ENCODE peak calls at places on chromosomes 5 and 9, in nine cellular contexts. K is dorsolateral prefrontal cortex, B is osteoblast, U is suprapubic skin, C is Calu3, D is AG09319, R is BE2C, E is foreskin fibroblast, X is fibroblast of pulmonary artery. V is an unnamed sample.

GRCh38 chr5:143771229-143772001 is 40.5 kb upstream of the HMHB1 start:
- DNase-seq in X (no peak), D (no peak), K (no peak), U (no peak), E (no peak), B (no peak), C (no peak), R (no peak), V (no peak)

GRCh38 chr5:139638736-139639618 is 9.2 kb upstream of the CXXC5 start:
- DNase-seq in B (peak; percentile 80), E (no peak), K (no peak), R (peak; percentile 82), C (no peak), U (peak; percentile 56), X (no peak), D (no peak), V (peak; percentile 30)

GRCh38 chr5:115398726-115399125 is 102.3 kb upstream of the CCDC112 start:
- DNase-seq in X (peak; percentile 85), U (no peak), E (peak; percentile 85), C (no peak), K (no peak), R (no peak), D (peak; percentile 74), B (no peak), V (no peak)

GRCh38 chr9:115034801-115035200 is 83.2 kb downstream of the TNC start:
- DNase-seq in E (peak; percentile 52), C (no peak), X (peak; percentile 60), K (no peak), U (no peak), B (peak; percentile 56), D (peak; percentile 70), R (no peak), V (no peak)

GRCh38 chr5:129771058-129771838 is 23.4 kb downstream of the MINAR2 start:
- DNase-seq in B (peak; percentile 48), K (peak; percentile 50), D (no peak), U (no peak), C (peak; percentile 81), X (peak; percentile 69), E (peak; percentile 20), R (peak; percentile 72), V (peak; percentile 21)

GRCh38 chr5:170221319-170221718 is 11.5 kb upstream of the C5orf58 start:
- DNase-seq in K (no peak), U (no peak), E (no peak), R (no peak), X (peak; percentile 29), B (no peak), D (no peak), C (no peak), V (no peak)

GRCh38 chr9:83327323-83327722 is 210.9 kb downstream of the FRMD3 start:
- DNase-seq in D (no peak), R (peak; percentile 79), U (no peak), E (no peak), K (no peak), B (no peak), X (no peak), C (no peak), V (no peak)

GRCh38 chr9:124285903-124286291 is 28.1 kb downstream of the NEK6 start:
- DNase-seq in K (no peak), U (peak; percentile 90), D (peak; percentile 93), E (peak; percentile 96), R (no peak), X (peak; percentile 98), C (peak; percentile 49), B (peak; percentile 97), V (no peak)

GRCh38 chr5:16885635-16886365 is 50.3 kb downstream of the MYO10 start:
- DNase-seq in R (no peak), D (no peak), K (no peak), C (no peak), U (no peak), B (peak; percentile 81), X (no peak), E (no peak), V (no peak)

GRCh38 chr9:93807166-93808013 is 147.8 kb downstream of the BARX1 start:
- DNase-seq in R (no peak), C (no peak), X (no peak), K (no peak), D (no peak), U (peak; percentile 27), E (no peak), B (no peak), V (no peak)

GRCh38 chr5:78734094-78734845 is 85.7 kb upstream of the LHFPL2 start:
- DNase-seq in C (peak; percentile 71), E (no peak), K (no peak), B (no peak), R (no peak), X (no peak), U (no peak), D (no peak), V (no peak)

GRCh38 chr9:561430-561829 is 280.1 kb upstream of the DMRT1 start:
- DNase-seq in E (peak; percentile 1), D (peak; percentile 23), R (no peak), X (peak; percentile 18), C (no peak), K (no peak), B (no peak), U (no peak), V (no peak)

GRCh38 chr5:143350790-143351603 is 52.5 kb downstream of the NR3C1 start:
- DNase-seq in B (peak; percentile 64), K (no peak), X (peak; percentile 87), D (peak; percentile 15), C (no peak), U (no peak), R (no peak), E (peak; percentile 79), V (no peak)

GRCh38 chr5:87722286-87722685 is 309.6 kb upstream of the CCNH start:
- DNase-seq in B (peak; percentile 37), K (no peak), D (peak; percentile 4), E (no peak), C (no peak), R (no peak), X (no peak), U (no peak), V (no peak)

GRCh38 chr5:57316798-57317327 is 143.0 kb downstream of the GPBP1 start:
- DNase-seq in E (peak; percentile 84), R (no peak), K (no peak), D (peak; percentile 87), C (peak; percentile 23), X (peak; percentile 99), B (peak; percentile 82), U (no peak), V (no peak)

GRCh38 chr5:139708434-139708849 is 60.3 kb downstream of the CXXC5 start:
- DNase-seq in B (peak; percentile 79), K (no peak), D (no peak), R (no peak), X (no peak), E (no peak), U (no peak), C (no peak), V (no peak)

GRCh38 chr9:90393355-90394152 is 249.1 kb downstream of the DIRAS2 start:
- DNase-seq in E (no peak), D (no peak), R (no peak), X (no peak), B (no peak), K (no peak), U (no peak), C (peak; percentile 76), V (no peak)

GRCh38 chr9:107711528-107711927 is 222.0 kb upstream of the KLF4 start:
- DNase-seq in X (peak; percentile 94), B (peak; percentile 76), R (peak; percentile 59), U (peak; percentile 74), E (peak; percentile 96), K (no peak), D (peak; percentile 88), C (peak; percentile 59), V (no peak)

GRCh38 chr5:140967226-140967893 is 1.1 kb downstream of the PCDHAC2 start:
- DNase-seq in X (no peak), B (peak; percentile 6), E (no peak), R (no peak), U (no peak), C (no peak), K (no peak), D (no peak), V (no peak)

GRCh38 chr5:140973550-140973949 is 7.3 kb downstream of the PCDHAC2 start:
- DNase-seq in K (no peak), B (no peak), E (no peak), C (no peak), R (no peak), X (no peak), U (no peak), D (no peak), V (no peak)

GRCh38 chr5:140965905-140966292 is 377 bp upstream of the PCDHAC2 start:
- DNase-seq in B (no peak), E (no peak), R (peak; percentile 24), C (peak; percentile 34), X (no peak), K (no peak), U (no peak), D (no peak), V (no peak)

GRCh38 chr5:140966293-140967225 is at the start of gene PCDHAC2:
- DNase-seq in K (peak; percentile 67), C (peak; percentile 86), B (peak; percentile 76), D (no peak), U (no peak), X (peak; percentile 21), R (peak; percentile 81), E (no peak), V (no peak)

GRCh38 chr5:140969880-140970279 is 3.6 kb downstream of the PCDHAC2 start:
- DNase-seq in C (no peak), E (no peak), D (no peak), B (no peak), U (no peak), R (no peak), K (no peak), X (no peak), V (no peak)
- TF ChIP-seq CTCF in C (no peak), E (no peak), D (no peak), B (no peak), U (no peak), R (no peak), K (no peak), X (no peak), V (no peak)

GRCh38 chr5:160692272-160692671 is 159.7 kb downstream of the ATP10B start:
- DNase-seq in K (no peak), C (no peak), X (no peak), B (no peak), E (no peak), D (no peak), U (no peak), R (no peak), V (no peak)
- TF ChIP-seq CTCF in K (no peak), C (no peak), X (no peak), B (no peak), E (no peak), D (no peak), U (no peak), R (no peak), V (no peak)

DNA sequence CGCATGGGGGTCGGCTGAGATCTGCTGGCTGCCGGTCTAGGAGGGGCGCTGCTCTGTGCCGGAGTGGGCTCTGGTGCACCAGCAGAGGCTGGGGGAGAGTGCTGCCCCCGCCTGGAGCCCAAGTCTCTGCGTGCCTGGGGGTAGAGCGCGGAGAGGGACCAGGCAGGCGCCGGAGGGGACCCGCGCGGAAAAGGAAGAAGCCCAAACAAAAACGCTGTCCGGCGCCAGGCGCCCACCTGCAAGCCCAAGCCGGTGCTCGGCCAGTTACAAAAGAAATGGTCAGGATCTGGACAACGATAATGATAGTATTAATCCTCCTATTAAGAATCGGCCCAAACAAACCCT is 575 bp upstream of the S1PR3 start:
- DNase-seq in C (no peak), E (no peak), B (no peak), D (no peak), R (no peak), U (no peak), X (no peak), K (no peak), V (no peak)
- TF ChIP-seq CTCF in C (no peak), E (no peak), B (no peak), D (peak; percentile 1), R (no peak), U (no peak), X (no peak), K (no peak), V (no peak)

GRCh38 chr5:90803376-90803775 is 244.8 kb downstream of the ADGRV1 start:
- DNase-seq in R (no peak), K (no peak), U (no peak), D (no peak), E (no peak), X (no peak), C (no peak), B (no peak), V (no peak)
- TF ChIP-seq CTCF in R (peak; percentile 25), K (no peak), U (no peak), D (no peak), E (no peak), X (no peak), C (no peak), B (no peak), V (no peak)

V was measured in CD4-positive, alpha-beta T cell.